ENCODE peak calls at places on chromosomes 2 and 18, in seven cellular contexts. Q, N, G, U, K, Z and R are unnamed samples. For H3K4me1 and H3K27me3, the result is how much of the 10 kb centered on the place peaks cover.

GRCh38 chr2:74003494-74004211 is 18.9 kb downstream of the TET3 start:
- DNase-seq in Q (peak), N (no peak), G (no peak), U (no peak), K (peak), Z (peak), R (no peak)

GRCh38 chr2:105769504-105769903 is 24.8 kb downstream of the NCK2 start:
- DNase-seq in Q (no peak), N (no peak), G (no peak), U (no peak), K (peak), Z (no peak), R (peak)

GRCh38 chr2:761384-761783 is 84.2 kb upstream of the TMEM18 start:
- DNase-seq in Q (no peak), N (no peak), G (no peak), U (no peak), K (no peak), Z (no peak), R (no peak)

GRCh38 chr2:69163109-69163508 is 150.1 kb downstream of the ANTXR1 start:
- DNase-seq in Q (peak), N (no peak), G (no peak), U (no peak), K (no peak), Z (no peak), R (no peak)

GRCh38 chr18:56804395-56804794 is 153.2 kb downstream of the WDR7 start:
- DNase-seq in Q (no peak), N (no peak), G (no peak), U (no peak), K (no peak), Z (no peak), R (no peak)

GRCh38 chr18:24397131-24397693 is 412 bp downstream of the OSBPL1A start:
- DNase-seq in Q (peak), N (peak), G (peak), U (peak), K (peak), Z (peak), R (peak)

GRCh38 chr2:197599285-197599965 is 76.0 kb downstream of the RFTN2 start:
- DNase-seq in Q (peak), N (no peak), G (peak), U (peak), K (peak), Z (no peak), R (peak)

GRCh38 chr2:48471048-48471474 is 58.9 kb upstream of the STON1 start:
- DNase-seq in Q (peak), N (no peak), G (no peak), U (no peak), K (peak), Z (no peak), R (peak)

GRCh38 chr2:88006912-88007439 is 9.4 kb downstream of the RNU2-63P start:
- DNase-seq in Q (no peak), N (no peak), G (no peak), U (no peak), K (no peak), Z (no peak), R (no peak)

GRCh38 chr2:184560603-184561002 is 37.7 kb upstream of the ZNF804A start:
- DNase-seq in Q (no peak), N (no peak), G (no peak), U (no peak), K (no peak), Z (no peak), R (no peak)

GRCh38 chr2:44324971-44325426 is 36.3 kb downstream of the PREPL start:
- DNase-seq in Q (peak), N (no peak), G (no peak), U (no peak), K (no peak), Z (no peak), R (no peak)

GRCh38 chr2:66836851-66837250 is 401.9 kb downstream of the MEIS1 start:
- DNase-seq in Q (no peak), N (no peak), G (no peak), U (no peak), K (no peak), Z (no peak), R (no peak)

GRCh38 chr18:61448316-61448715 is 115.1 kb downstream of the CDH20 start:
- DNase-seq in Q (no peak), N (no peak), G (no peak), U (no peak), K (no peak), Z (no peak), R (no peak)
- H3K4me3 ChIP-seq in Q (no peak), N (no peak), G (no peak), U (no peak), K (no peak), Z (no peak), R (no peak)

GRCh38 chr2:234977228-234977679 is 25.4 kb downstream of the SH3BP4 start:
- DNase-seq in Q (no peak), N (no peak), G (no peak), U (no peak), K (no peak), Z (no peak), R (no peak)
- H3K4me1 ChIP-seq in Q (half or more), N (half or more), G (half or more), U (under half), K (under half), Z (under half), R (under half)

GRCh38 chr2:15725788-15726112 is 134.1 kb downstream of the DDX1 start:
- DNase-seq in Q (no peak), N (no peak), G (no peak), U (no peak), K (no peak), Z (no peak), R (no peak)
- H3K27me3 ChIP-seq in Q (under half), N (under half), G (under half), U (under half), K (under half), Z (under half), R (under half)

GRCh38 chr2:195639238-195639858 is 17.7 kb upstream of the SLC39A10 start:
- DNase-seq in Q (no peak), N (no peak), G (no peak), U (no peak), K (no peak), Z (no peak), R (no peak)

GRCh38 chr2:195645413-195645812 is 11.6 kb upstream of the SLC39A10 start:
- DNase-seq in Q (no peak), N (no peak), G (no peak), U (no peak), K (no peak), Z (no peak), R (no peak)

GRCh38 chr2:195639959-195640358 is 17.1 kb upstream of the SLC39A10 start:
- DNase-seq in Q (no peak), N (no peak), G (no peak), U (no peak), K (no peak), Z (no peak), R (no peak)

GRCh38 chr2:195642677-195643063 is 14.4 kb upstream of the SLC39A10 start:
- DNase-seq in Q (no peak), N (no peak), G (no peak), U (no peak), K (no peak), Z (no peak), R (no peak)

DNA sequence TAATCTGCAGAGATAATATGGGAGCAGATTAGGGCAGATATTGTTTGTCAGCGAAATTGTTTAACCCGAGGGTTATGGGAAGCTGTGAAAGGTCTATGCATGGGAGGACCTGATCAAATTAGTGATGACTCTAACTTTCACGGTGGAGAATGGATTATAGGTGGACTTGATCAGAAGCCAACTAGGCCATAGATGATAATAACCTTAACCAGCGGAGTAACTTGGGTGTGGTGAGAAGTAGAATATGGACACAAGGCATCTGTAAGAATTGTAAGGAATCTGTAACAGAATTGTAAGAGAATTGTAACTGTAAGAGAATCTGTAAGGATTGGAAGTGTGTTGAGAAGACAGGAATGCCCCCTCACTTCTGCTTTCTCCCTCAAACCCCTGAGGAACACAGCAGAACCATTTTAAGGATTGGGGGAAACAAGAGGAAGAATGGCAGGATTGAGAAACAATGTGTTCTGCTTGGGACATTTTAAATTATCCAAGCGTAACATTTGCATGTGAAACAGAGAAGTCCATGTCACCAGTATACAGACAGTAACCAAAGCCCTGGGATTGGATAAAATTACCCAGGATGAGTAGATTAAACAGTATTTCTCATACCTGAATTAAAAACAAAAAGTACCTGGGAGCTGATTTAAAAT is 14.9 kb upstream of the SLC39A10 start:
- DNase-seq in Q (no peak), N (no peak), G (no peak), U (no peak), K (no peak), Z (no peak), R (no peak)
- H3K4me3 ChIP-seq in Q (no peak), N (no peak), G (no peak), U (no peak), K (no peak), Z (no peak), R (no peak)

DNA sequence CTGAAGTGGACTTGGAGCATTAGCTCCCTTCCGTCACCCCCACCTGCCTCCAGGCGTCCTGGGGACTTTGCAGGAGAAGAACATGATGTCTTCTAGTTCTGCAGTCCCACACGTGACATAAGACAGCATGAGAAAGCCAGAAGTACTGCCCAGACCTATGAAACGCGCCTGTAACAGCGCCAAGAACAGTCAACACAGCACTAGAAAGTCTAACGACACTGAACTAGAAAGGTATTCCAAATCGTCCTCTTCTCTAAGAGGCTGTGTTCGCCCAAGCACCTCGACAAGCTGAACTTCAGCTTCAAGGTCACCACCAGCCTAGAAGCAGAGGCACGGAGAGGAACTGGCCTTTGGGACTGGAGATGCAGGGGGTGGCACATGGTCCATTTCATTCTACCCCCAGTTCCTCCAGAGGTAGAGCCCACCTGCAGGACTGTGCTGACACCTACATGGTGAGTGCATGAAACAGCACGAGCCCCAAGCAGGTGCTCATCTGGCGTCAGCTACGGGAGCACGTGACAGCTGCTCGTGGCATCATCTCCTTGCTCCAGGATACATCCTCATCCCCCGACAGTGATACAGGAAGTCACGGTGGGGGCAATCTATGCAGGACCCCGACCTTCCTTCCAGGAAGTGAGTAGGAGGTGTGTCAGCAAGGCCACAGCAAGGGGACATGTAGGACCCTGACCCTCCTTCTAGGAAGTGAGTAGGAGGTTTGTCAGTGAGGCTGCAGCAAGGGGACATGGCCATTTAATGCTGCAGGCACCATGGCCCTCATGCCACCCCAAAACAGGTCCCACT is 3.7 kb downstream of the HDAC4 start:
- DNase-seq in Q (no peak), N (no peak), G (peak), U (peak), K (no peak), Z (peak), R (no peak)
- H3K4me1 ChIP-seq in Q (under half), N (under half), G (under half), U (under half), K (under half), Z (under half), R (under half)

GRCh38 chr2:26649992-26650712 is 9.0 kb upstream of the CIB4 start:
- DNase-seq in Q (no peak), N (no peak), G (no peak), U (no peak), K (no peak), Z (no peak), R (no peak)

GRCh38 chr2:26648516-26648915 is 7.3 kb upstream of the CIB4 start:
- DNase-seq in Q (no peak), N (no peak), G (no peak), U (no peak), K (no peak), Z (no peak), R (no peak)

GRCh38 chr2:26649322-26649721 is 8.2 kb upstream of the CIB4 start:
- DNase-seq in Q (no peak), N (no peak), G (no peak), U (no peak), K (no peak), Z (no peak), R (no peak)

GRCh38 chr2:26646986-26647672 is 6.0 kb upstream of the CIB4 start:
- DNase-seq in Q (no peak), N (no peak), G (no peak), U (no peak), K (peak), Z (no peak), R (no peak)

DNA sequence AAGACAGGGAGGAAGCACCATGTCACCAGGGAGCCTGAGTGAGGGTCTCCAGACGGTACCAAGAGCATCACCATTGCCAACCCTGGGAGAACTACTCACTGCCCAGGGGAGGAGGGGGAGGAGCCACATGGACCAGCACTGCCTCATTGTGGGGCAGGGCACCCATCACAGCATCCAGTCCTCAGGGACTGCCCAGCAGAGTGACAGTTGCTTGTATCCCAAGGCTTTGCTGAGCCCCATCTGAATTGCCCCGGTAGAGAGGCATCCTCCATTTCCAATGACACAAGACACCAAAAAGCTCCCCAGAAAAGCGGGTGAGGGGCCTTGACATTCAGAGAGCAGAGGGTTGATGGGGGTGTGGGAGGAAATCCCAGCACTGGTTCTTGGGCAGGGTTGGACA is 6.8 kb upstream of the CIB4 start:
- DNase-seq in Q (no peak), N (no peak), G (no peak), U (no peak), K (no peak), Z (no peak), R (no peak)
- H3K27me3 ChIP-seq in Q (half or more), N (under half), G (under half), U (under half), K (under half), Z (under half), R (under half)

DNA sequence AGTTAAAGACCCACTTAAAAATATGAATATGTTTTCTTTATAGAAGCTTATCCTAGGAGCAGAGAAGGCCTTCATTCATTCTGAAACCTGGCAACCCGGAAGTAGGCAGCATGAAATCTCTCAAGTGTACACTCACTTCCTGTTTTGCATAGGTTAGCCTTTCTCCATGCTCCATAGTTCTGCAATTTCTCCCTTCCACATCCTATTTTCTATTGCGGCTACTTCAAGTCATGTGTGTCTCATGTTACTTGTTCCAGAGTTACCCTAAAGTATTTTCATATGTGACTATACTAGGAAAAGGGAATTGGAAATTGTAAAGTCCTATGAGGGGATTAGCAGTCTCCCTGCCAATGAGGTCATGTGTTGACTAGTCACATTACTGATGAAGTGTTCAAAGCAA is 320.6 kb downstream of the NCKAP5 start:
- DNase-seq in Q (no peak), N (no peak), G (no peak), U (no peak), K (no peak), Z (no peak), R (no peak)
- H3K4me3 ChIP-seq in Q (no peak), N (no peak), G (no peak), U (no peak), K (no peak), Z (no peak), R (no peak)

GRCh38 chr2:217219141-217219505 is 359.3 kb upstream of the TNP1 start:
- DNase-seq in Q (no peak), N (no peak), G (no peak), U (no peak), K (no peak), Z (no peak), R (no peak)
- H3K4me1 ChIP-seq in Q (under half), N (under half), G (under half), U (under half), K (under half), Z (under half), R (under half)

GRCh38 chr18:907880-908512 is 3.3 kb downstream of the ADCYAP1 start:
- DNase-seq in Q (no peak), N (no peak), G (no peak), U (no peak), K (peak), Z (no peak), R (no peak)

GRCh38 chr18:907171-907879 is 2.7 kb downstream of the ADCYAP1 start:
- DNase-seq in Q (no peak), N (no peak), G (peak), U (no peak), K (peak), Z (no peak), R (peak)

GRCh38 chr18:911025-911424 is 6.4 kb downstream of the ADCYAP1 start:
- DNase-seq in Q (no peak), N (no peak), G (no peak), U (no peak), K (no peak), Z (no peak), R (no peak)

GRCh38 chr18:908631-909621 is 4.3 kb downstream of the ADCYAP1 start:
- DNase-seq in Q (peak), N (no peak), G (no peak), U (no peak), K (peak), Z (no peak), R (no peak)

GRCh38 chr18:910247-910646 is 5.6 kb downstream of the ADCYAP1 start:
- DNase-seq in Q (no peak), N (no peak), G (no peak), U (no peak), K (no peak), Z (no peak), R (no peak)
- H3K27me3 ChIP-seq in Q (half or more), N (under half), G (under half), U (under half), K (half or more), Z (under half), R (half or more)